ENCODE peak calls at places on chromosomes 1 and 21, in seven cellular contexts. One of them, this sample, is unnamed. For H3K27me3, the result is how much of the 10 kb centered on the place peaks cover.

GRCh38 chr1:55428944-55429931 is 214.1 kb upstream of the USP24 start:
- DNase-seq in body of pancreas: peak
- DNase-seq in upper lobe of left lung: no peak
- DNase-seq in transverse colon: peak
- DNase-seq in uterus: peak
- DNase-seq in breast epithelium: no peak
- DNase-seq in gastrocnemius medialis: peak
- DNase-seq in this sample: no peak

GRCh38 chr1:14300991-14301703 is 297.3 kb upstream of the KAZN start:
- DNase-seq in transverse colon: no peak
- DNase-seq in uterus: no peak
- DNase-seq in breast epithelium: no peak
- DNase-seq in gastrocnemius medialis: peak
- DNase-seq in upper lobe of left lung: no peak
- DNase-seq in body of pancreas: no peak
- DNase-seq in this sample: no peak

GRCh38 chr1:19062258-19063029 is 106.0 kb upstream of the IFFO2 start:
- DNase-seq in breast epithelium: no peak
- DNase-seq in gastrocnemius medialis: no peak
- DNase-seq in body of pancreas: no peak
- DNase-seq in uterus: no peak
- DNase-seq in upper lobe of left lung: no peak
- DNase-seq in transverse colon: no peak
- DNase-seq in this sample: no peak

GRCh38 chr1:230226004-230226800 is 159.2 kb downstream of the GALNT2 start:
- DNase-seq in transverse colon: no peak
- DNase-seq in upper lobe of left lung: peak
- DNase-seq in body of pancreas: no peak
- DNase-seq in uterus: no peak
- DNase-seq in gastrocnemius medialis: no peak
- DNase-seq in breast epithelium: no peak
- DNase-seq in this sample: no peak

GRCh38 chr1:100622037-100622436 is 84.1 kb downstream of the GPR88 start:
- DNase-seq in body of pancreas: peak
- DNase-seq in upper lobe of left lung: no peak
- DNase-seq in uterus: peak
- DNase-seq in breast epithelium: no peak
- DNase-seq in transverse colon: no peak
- DNase-seq in gastrocnemius medialis: peak
- DNase-seq in this sample: no peak

GRCh38 chr1:36177589-36178463 is 21.9 kb downstream of the MAP7D1 start:
- DNase-seq in gastrocnemius medialis: no peak
- DNase-seq in uterus: no peak
- DNase-seq in transverse colon: no peak
- DNase-seq in breast epithelium: no peak
- DNase-seq in upper lobe of left lung: no peak
- DNase-seq in body of pancreas: no peak
- DNase-seq in this sample: no peak

GRCh38 chr1:19743180-19743579 is 56.5 kb downstream of the TMCO4 start:
- DNase-seq in body of pancreas: no peak
- DNase-seq in transverse colon: no peak
- DNase-seq in upper lobe of left lung: no peak
- DNase-seq in uterus: no peak
- DNase-seq in breast epithelium: no peak
- DNase-seq in gastrocnemius medialis: no peak
- DNase-seq in this sample: no peak

GRCh38 chr1:158089925-158090675 is 90.6 kb upstream of the CD1D start:
- DNase-seq in transverse colon: no peak
- DNase-seq in body of pancreas: no peak
- DNase-seq in upper lobe of left lung: peak
- DNase-seq in uterus: no peak
- DNase-seq in breast epithelium: no peak
- DNase-seq in gastrocnemius medialis: no peak
- DNase-seq in this sample: no peak

GRCh38 chr1:55289614-55290013 is 74.5 kb upstream of the USP24 start:
- DNase-seq in breast epithelium: no peak
- DNase-seq in upper lobe of left lung: no peak
- DNase-seq in gastrocnemius medialis: no peak
- DNase-seq in body of pancreas: no peak
- DNase-seq in uterus: no peak
- DNase-seq in transverse colon: no peak
- DNase-seq in this sample: no peak

GRCh38 chr1:23792151-23792945 is 1.4 kb downstream of the LYPLA2 start:
- DNase-seq in transverse colon: no peak
- DNase-seq in breast epithelium: no peak
- DNase-seq in gastrocnemius medialis: no peak
- DNase-seq in body of pancreas: no peak
- DNase-seq in uterus: no peak
- DNase-seq in upper lobe of left lung: peak
- DNase-seq in this sample: no peak

GRCh38 chr1:168085401-168085872 is 51.3 kb downstream of the GPR161 start:
- DNase-seq in transverse colon: no peak
- DNase-seq in breast epithelium: no peak
- DNase-seq in uterus: peak
- DNase-seq in gastrocnemius medialis: peak
- DNase-seq in body of pancreas: peak
- DNase-seq in upper lobe of left lung: peak
- DNase-seq in this sample: no peak

GRCh38 chr1:157691285-157691920 is 9.2 kb downstream of the FCRL3 start:
- DNase-seq in transverse colon: no peak
- DNase-seq in upper lobe of left lung: no peak
- DNase-seq in breast epithelium: no peak
- DNase-seq in body of pancreas: no peak
- DNase-seq in gastrocnemius medialis: no peak
- DNase-seq in uterus: no peak
- DNase-seq in this sample: no peak

GRCh38 chr1:156065871-156066270 is 4.9 kb downstream of the RAB25 start:
- DNase-seq in body of pancreas: no peak
- DNase-seq in gastrocnemius medialis: no peak
- DNase-seq in transverse colon: no peak
- DNase-seq in breast epithelium: no peak
- DNase-seq in upper lobe of left lung: no peak
- DNase-seq in uterus: no peak
- DNase-seq in this sample: no peak

GRCh38 chr21:45886610-45887026 is 95.0 kb upstream of the COL6A1 start:
- DNase-seq in transverse colon: no peak
- DNase-seq in body of pancreas: no peak
- DNase-seq in gastrocnemius medialis: peak
- DNase-seq in upper lobe of left lung: no peak
- DNase-seq in uterus: no peak
- DNase-seq in breast epithelium: no peak
- DNase-seq in this sample: no peak

GRCh38 chr1:212488436-212489283 is 55.9 kb downstream of the NENF start:
- DNase-seq in uterus: peak
- DNase-seq in gastrocnemius medialis: peak
- DNase-seq in upper lobe of left lung: no peak
- DNase-seq in transverse colon: peak
- DNase-seq in breast epithelium: no peak
- DNase-seq in body of pancreas: peak
- DNase-seq in this sample: no peak

GRCh38 chr1:197924516-197925123 is 7.4 kb downstream of the LHX9 start:
- DNase-seq in transverse colon: no peak
- DNase-seq in uterus: peak
- DNase-seq in body of pancreas: peak
- DNase-seq in upper lobe of left lung: no peak
- DNase-seq in gastrocnemius medialis: no peak
- DNase-seq in breast epithelium: no peak
- DNase-seq in this sample: no peak

GRCh38 chr1:162710349-162710748 is 78.1 kb downstream of the DDR2 start:
- DNase-seq in upper lobe of left lung: no peak
- DNase-seq in gastrocnemius medialis: no peak
- DNase-seq in breast epithelium: no peak
- DNase-seq in body of pancreas: no peak
- DNase-seq in uterus: no peak
- DNase-seq in transverse colon: no peak
- DNase-seq in this sample: no peak

GRCh38 chr1:193115629-193116227 is 6.1 kb upstream of the CDC73 start:
- DNase-seq in gastrocnemius medialis: peak
- DNase-seq in breast epithelium: no peak
- DNase-seq in transverse colon: no peak
- DNase-seq in upper lobe of left lung: no peak
- DNase-seq in uterus: peak
- DNase-seq in body of pancreas: no peak
- DNase-seq in this sample: no peak

DNA sequence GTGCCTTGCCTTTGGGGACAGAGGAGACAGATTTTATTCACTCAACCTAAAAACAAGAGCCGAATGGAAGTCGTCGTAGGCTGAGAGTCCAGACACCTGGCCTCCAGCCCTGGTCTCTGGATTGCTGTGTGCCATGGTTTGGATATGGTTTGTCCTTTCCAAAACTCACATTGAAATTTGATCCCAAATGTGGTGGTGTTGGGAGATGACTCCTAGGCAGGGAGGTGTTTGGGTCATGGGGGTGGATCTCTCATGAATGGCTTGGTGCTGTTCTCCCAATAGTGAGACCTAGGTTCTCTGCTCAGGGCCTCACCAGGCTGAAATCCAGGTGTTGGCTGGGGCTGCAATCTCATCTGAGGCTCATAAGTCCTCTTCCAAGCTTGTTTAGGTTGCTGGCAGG is 75.5 kb downstream of the FOXD2 start:
- DNase-seq in gastrocnemius medialis: no peak
- DNase-seq in uterus: no peak
- DNase-seq in breast epithelium: no peak
- DNase-seq in upper lobe of left lung: no peak
- DNase-seq in body of pancreas: no peak
- DNase-seq in transverse colon: no peak
- DNase-seq in this sample: no peak
- TF ChIP-seq POLR2A in gastrocnemius medialis: no peak
- TF ChIP-seq POLR2A in uterus: no peak
- TF ChIP-seq POLR2A in breast epithelium: no peak
- TF ChIP-seq POLR2A in upper lobe of left lung: no peak
- TF ChIP-seq POLR2A in body of pancreas: no peak
- TF ChIP-seq POLR2A in transverse colon: no peak
- TF ChIP-seq POLR2A in this sample: no peak

GRCh38 chr1:112060266-112060665 is 70.8 kb upstream of the KCND3 start:
- DNase-seq in transverse colon: no peak
- DNase-seq in breast epithelium: no peak
- DNase-seq in uterus: no peak
- DNase-seq in gastrocnemius medialis: no peak
- DNase-seq in upper lobe of left lung: no peak
- DNase-seq in body of pancreas: no peak
- DNase-seq in this sample: no peak
- H3K27me3 ChIP-seq in transverse colon: under half
- H3K27me3 ChIP-seq in breast epithelium: under half
- H3K27me3 ChIP-seq in uterus: under half
- H3K27me3 ChIP-seq in gastrocnemius medialis: under half
- H3K27me3 ChIP-seq in upper lobe of left lung: under half
- H3K27me3 ChIP-seq in body of pancreas: under half
- H3K27me3 ChIP-seq in this sample: under half

GRCh38 chr1:181387702-181388101 is 95.6 kb upstream of the CACNA1E start:
- DNase-seq in gastrocnemius medialis: no peak
- DNase-seq in transverse colon: no peak
- DNase-seq in breast epithelium: no peak
- DNase-seq in body of pancreas: no peak
- DNase-seq in uterus: no peak
- DNase-seq in upper lobe of left lung: no peak
- DNase-seq in this sample: no peak
- TF ChIP-seq POLR2A in gastrocnemius medialis: no peak
- TF ChIP-seq POLR2A in transverse colon: no peak
- TF ChIP-seq POLR2A in breast epithelium: no peak
- TF ChIP-seq POLR2A in body of pancreas: no peak
- TF ChIP-seq POLR2A in uterus: no peak
- TF ChIP-seq POLR2A in upper lobe of left lung: no peak
- TF ChIP-seq POLR2A in this sample: no peak

DNA sequence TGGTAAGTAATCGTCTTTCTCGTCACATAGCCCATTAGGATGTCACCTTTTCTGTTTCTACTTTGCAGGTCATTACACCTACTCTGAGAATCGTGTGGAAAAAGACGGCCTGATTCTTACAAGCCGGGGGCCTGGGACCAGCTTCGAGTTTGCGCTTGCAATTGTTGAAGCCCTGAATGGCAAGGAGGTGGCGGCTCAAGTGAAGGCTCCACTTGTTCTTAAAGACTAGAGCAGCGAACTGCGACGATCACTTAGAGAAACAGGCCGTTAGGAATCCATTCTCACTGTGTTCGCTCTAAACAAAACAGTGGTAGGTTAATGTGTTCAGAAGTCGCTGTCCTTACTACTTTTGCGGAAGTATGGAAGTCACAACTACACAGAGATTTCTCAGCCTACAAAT is 23.3 kb downstream of the PARK7 start:
- DNase-seq in breast epithelium: no peak
- DNase-seq in gastrocnemius medialis: no peak
- DNase-seq in uterus: no peak
- DNase-seq in body of pancreas: no peak
- DNase-seq in upper lobe of left lung: no peak
- DNase-seq in transverse colon: no peak
- DNase-seq in this sample: no peak
- H3K27me3 ChIP-seq in breast epithelium: under half
- H3K27me3 ChIP-seq in gastrocnemius medialis: under half
- H3K27me3 ChIP-seq in uterus: under half
- H3K27me3 ChIP-seq in body of pancreas: under half
- H3K27me3 ChIP-seq in upper lobe of left lung: under half
- H3K27me3 ChIP-seq in transverse colon: under half
- H3K27me3 ChIP-seq in this sample: under half

GRCh38 chr1:31155216-31155806 is 84.4 kb downstream of the NKAIN1 start:
- DNase-seq in breast epithelium: peak
- DNase-seq in transverse colon: peak
- DNase-seq in upper lobe of left lung: peak
- DNase-seq in body of pancreas: peak
- DNase-seq in uterus: peak
- DNase-seq in gastrocnemius medialis: peak
- DNase-seq in this sample: peak
- TF ChIP-seq POLR2A in breast epithelium: no peak
- TF ChIP-seq POLR2A in transverse colon: peak
- TF ChIP-seq POLR2A in upper lobe of left lung: no peak
- TF ChIP-seq POLR2A in body of pancreas: peak
- TF ChIP-seq POLR2A in uterus: no peak
- TF ChIP-seq POLR2A in gastrocnemius medialis: peak
- TF ChIP-seq POLR2A in this sample: no peak

DNA sequence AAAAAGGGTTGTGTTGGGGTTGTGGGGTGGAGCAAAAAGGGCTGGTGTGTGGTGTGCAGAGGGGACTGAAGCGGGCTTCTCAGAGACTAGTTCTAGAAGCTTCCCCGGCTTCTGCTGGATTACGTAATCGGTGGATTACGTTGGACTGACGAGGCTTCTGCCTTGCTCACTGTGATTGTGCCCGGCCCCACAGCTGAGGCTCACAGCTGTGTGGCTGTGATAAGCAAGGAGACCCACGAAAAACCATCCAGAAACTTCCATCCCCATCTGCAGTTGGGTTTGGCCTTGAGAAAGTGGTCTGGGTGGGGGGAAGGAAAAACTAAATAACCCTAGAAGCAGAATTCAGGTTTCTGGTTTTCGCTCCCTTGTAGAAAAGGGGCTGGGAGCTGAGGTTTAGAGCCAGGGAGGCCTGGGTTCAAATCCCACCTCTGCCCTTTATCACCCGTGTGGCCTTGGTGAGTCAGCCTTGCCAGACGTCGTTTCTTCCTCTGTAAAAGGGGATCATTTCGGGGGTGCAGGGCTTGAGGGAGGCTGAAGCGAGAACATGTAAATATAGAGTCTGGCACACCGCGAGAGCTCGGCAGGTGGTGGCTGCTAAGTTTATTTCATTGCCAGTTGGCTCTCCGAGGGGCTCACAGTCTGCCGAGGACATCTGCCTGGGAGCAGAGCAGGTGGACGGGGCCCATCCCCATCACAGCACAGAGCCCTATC is 30.4 kb upstream of the DISP3 start:
- DNase-seq in gastrocnemius medialis: no peak
- DNase-seq in body of pancreas: no peak
- DNase-seq in uterus: no peak
- DNase-seq in transverse colon: no peak
- DNase-seq in upper lobe of left lung: no peak
- DNase-seq in breast epithelium: no peak
- DNase-seq in this sample: no peak
- H3K27me3 ChIP-seq in gastrocnemius medialis: under half
- H3K27me3 ChIP-seq in body of pancreas: under half
- H3K27me3 ChIP-seq in uterus: under half
- H3K27me3 ChIP-seq in transverse colon: under half
- H3K27me3 ChIP-seq in upper lobe of left lung: under half
- H3K27me3 ChIP-seq in breast epithelium: under half
- H3K27me3 ChIP-seq in this sample: half or more

This sample was measured in esophagus squamous epithelium.